ENCODE peak calls at places on chromosome 3, in five cellular contexts. P is fibroblast of lung, U is Panc1, T is ascending aorta, Z is tibial artery. N is an unnamed sample.
A peak's percentile ranks its signal among the peaks of the same experiment; 100 is the strongest.

GRCh38 chr3:32276279-32276841 is 37.9 kb downstream of the CMTM8 start:
- DNase-seq in P (no peak), U (no peak), T (no peak), Z (no peak), N (no peak)

GRCh38 chr3:60552581-60552980 is 698.7 kb downstream of the FHIT start:
- DNase-seq in P (peak; percentile 48), U (no peak), T (no peak), Z (no peak), N (no peak)

GRCh38 chr3:45884368-45885201 is 1.8 kb upstream of the CCR9 start:
- DNase-seq in P (no peak), U (no peak), T (no peak), Z (no peak), N (no peak)

GRCh38 chr3:154480033-154480432 is 50.0 kb upstream of the GPR149 start:
- DNase-seq in P (no peak), U (no peak), T (no peak), Z (no peak), N (no peak)

GRCh38 chr3:7543294-7543693 is 682.4 kb downstream of the GRM7 start:
- DNase-seq in P (peak; percentile 19), U (no peak), T (no peak), Z (no peak), N (no peak)

GRCh38 chr3:16101295-16102186 is 72.9 kb upstream of the GALNT15 start:
- DNase-seq in P (peak; percentile 78), U (no peak), T (no peak), Z (no peak), N (no peak)

GRCh38 chr3:143199998-143200909 is 80.7 kb downstream of the CHST2 start:
- DNase-seq in P (peak; percentile 37), U (no peak), T (no peak), Z (no peak), N (no peak)

GRCh38 chr3:169758353-169758994 is 6.4 kb downstream of the TERC start:
- DNase-seq in P (no peak), U (no peak), T (no peak), Z (no peak), N (no peak)

GRCh38 chr3:71031914-71032521 is 551.5 kb downstream of the FOXP1 start:
- DNase-seq in P (no peak), U (no peak), T (no peak), Z (no peak), N (no peak)

GRCh38 chr3:74139648-74140047 is 474.8 kb downstream of the CNTN3 start:
- DNase-seq in P (no peak), U (no peak), T (no peak), Z (no peak), N (no peak)

GRCh38 chr3:14274999-14275961 is 96.7 kb downstream of the LSM3 start:
- DNase-seq in P (no peak), U (no peak), T (no peak), Z (no peak), N (no peak)

GRCh38 chr3:65627102-65627501 is 411.6 kb downstream of the MAGI1 start:
- DNase-seq in P (no peak), U (no peak), T (no peak), Z (no peak), N (no peak)
- TF ChIP-seq CTCF in P (no peak), U (no peak), T (no peak), Z (no peak), N (no peak)

DNA sequence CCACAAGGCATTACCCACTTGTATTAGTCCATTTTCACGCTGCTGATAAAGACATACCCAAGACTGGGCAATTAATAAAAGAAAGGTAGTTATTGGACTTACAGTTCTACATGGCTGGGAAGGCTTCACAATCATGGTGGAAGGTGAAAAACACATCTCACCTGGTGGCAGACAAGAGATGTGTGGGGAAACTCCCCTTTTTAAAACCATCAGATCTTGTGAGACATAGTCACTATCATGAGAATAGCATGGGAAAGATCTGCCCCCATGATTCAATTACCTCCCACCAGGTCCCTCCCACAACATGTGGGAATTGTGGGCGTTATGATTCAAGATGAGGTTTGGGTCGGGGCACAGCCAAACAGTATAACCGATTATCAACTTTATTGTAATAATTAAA is 17.0 kb upstream of the CMC1 start:
- DNase-seq in P (no peak), U (no peak), T (no peak), Z (no peak), N (no peak)
- H3K27me3 ChIP-seq in P (no peaks in the 10 kb centered on the region), U (no peaks in the 10 kb centered on the region), T (no peaks in the 10 kb centered on the region), Z (no peaks in the 10 kb centered on the region), N (no peaks in the 10 kb centered on the region)

GRCh38 chr3:172065534-172065933 is 26.2 kb downstream of the FNDC3B start:
- DNase-seq in P (peak; percentile 84), U (no peak), T (no peak), Z (no peak), N (no peak)

GRCh38 chr3:172060234-172060633 is 20.9 kb downstream of the FNDC3B start:
- DNase-seq in P (no peak), U (no peak), T (no peak), Z (no peak), N (no peak)

GRCh38 chr3:172063456-172064432 is 24.4 kb downstream of the FNDC3B start:
- DNase-seq in P (no peak), U (no peak), T (no peak), Z (no peak), N (no peak)

GRCh38 chr3:172059532-172059931 is 20.2 kb downstream of the FNDC3B start:
- DNase-seq in P (no peak), U (no peak), T (no peak), Z (no peak), N (no peak)

DNA sequence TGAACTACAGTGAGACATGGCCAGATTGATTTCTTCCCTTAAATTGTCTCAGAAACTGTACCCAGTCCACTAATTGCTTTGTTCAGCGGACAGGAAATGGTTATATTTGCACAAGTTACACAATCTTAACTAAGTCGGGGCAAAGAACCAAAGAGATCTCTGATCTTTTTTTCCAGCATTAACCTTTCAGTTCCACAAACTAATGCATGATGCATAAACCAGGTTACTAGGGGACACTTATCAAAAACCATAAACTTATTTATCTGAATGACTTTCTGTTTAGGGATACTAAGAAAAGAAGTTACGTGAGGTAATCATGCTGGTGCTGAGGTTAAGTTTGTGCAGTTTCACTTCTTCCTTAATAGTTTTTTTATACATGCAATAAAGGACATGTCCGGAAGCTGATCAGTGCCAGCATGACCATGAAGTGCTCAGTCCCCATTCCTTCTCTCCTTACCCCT is 22.4 kb downstream of the FNDC3B start:
- DNase-seq in P (peak; percentile 45), U (no peak), T (no peak), Z (no peak), N (no peak)
- H3K27ac ChIP-seq in P (no peak overlapping the region), U (no peak overlapping the region), T (peak overlapping the region; percentile 57), Z (peak overlapping the region; percentile 32), N (peak overlapping the region; percentile 42)

DNA sequence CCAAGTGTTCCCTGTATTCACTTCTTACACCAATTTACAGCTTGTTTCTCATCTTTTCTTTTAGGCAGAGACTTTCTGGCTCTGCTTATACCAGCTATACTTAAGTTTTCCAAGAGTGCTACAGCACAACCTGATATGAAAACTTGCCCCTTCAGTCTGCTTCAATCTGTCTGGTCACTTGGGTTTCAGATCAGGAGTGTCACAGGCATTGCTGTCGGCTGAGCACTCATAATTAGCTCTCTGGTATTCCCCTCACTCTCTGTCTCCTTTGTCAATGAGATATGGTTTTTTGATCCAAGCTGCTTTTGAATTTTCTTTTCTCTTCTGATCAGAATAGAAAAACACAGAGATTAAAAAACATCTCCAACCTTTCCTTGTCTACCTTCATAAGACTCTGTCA is 194.9 kb upstream of the UMPS start:
- DNase-seq in P (no peak), U (no peak), T (no peak), Z (no peak), N (no peak)
- TF ChIP-seq CTCF in P (no peak), U (no peak), T (no peak), Z (no peak), N (no peak)

GRCh38 chr3:12885585-12885934 is 44.2 kb upstream of the RPL32 start:
- DNase-seq in P (no peak), U (no peak), T (no peak), Z (no peak), N (no peak)
- H3K27me3 ChIP-seq in P (peaks cover 7% of the 10 kb centered on the region), U (no peaks in the 10 kb centered on the region), T (no peaks in the 10 kb centered on the region), Z (no peaks in the 10 kb centered on the region), N (no peaks in the 10 kb centered on the region)

GRCh38 chr3:10495614-10496013 is 9.8 kb downstream of the ATP2B2 start:
- DNase-seq in P (no peak), U (no peak), T (no peak), Z (no peak), N (no peak)

GRCh38 chr3:10496121-10496863 is 9.1 kb downstream of the ATP2B2 start:
- DNase-seq in P (no peak), U (no peak), T (no peak), Z (no peak), N (no peak)

GRCh38 chr3:10493202-10493589 is 12.2 kb downstream of the ATP2B2 start:
- DNase-seq in P (no peak), U (no peak), T (no peak), Z (no peak), N (no peak)

GRCh38 chr3:10494180-10494579 is 11.2 kb downstream of the ATP2B2 start:
- DNase-seq in P (no peak), U (no peak), T (no peak), Z (no peak), N (no peak)

DNA sequence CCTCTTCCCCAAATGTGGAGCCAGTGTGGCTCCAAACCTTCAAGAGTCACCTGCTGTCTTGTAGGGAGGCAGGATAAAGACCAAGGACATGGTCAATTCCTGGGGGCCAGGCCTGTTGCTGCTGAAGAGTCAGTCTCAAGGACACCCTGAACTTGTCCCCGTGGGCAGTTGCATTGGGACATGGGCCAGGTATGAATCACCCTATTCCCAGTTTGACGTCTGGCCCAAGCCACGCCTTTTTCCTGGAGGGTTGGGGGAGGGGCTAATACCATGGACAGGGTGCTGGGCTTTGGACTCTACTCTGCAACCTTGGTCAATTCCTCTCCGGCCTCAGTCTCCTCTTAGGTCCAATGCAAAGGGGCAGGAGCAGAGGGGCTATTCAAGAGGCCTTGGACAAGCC is 10.4 kb downstream of the ATP2B2 start:
- DNase-seq in P (peak; percentile 45), U (no peak), T (no peak), Z (no peak), N (no peak)
- H3K27ac ChIP-seq in P (no peak overlapping the region), U (no peak overlapping the region), T (no peak overlapping the region), Z (no peak overlapping the region), N (no peak overlapping the region)

DNA sequence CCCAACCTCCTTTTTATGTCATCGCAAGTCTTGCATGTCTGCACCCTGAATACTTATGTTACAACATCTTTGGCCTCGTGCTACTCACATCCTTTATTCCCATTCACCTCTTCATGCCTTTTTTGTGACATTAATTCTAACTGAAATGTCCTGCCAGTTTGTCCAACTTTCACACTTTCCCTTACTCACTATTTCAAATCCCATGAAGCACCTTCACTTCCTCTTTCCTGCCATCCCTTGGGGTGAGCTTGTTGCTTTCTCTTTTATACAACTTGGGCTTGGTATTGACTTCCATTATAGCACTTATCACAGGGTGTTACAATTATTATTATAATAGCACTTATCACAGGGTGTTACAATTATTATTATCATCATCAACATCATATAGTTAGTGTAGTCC is 496.3 kb downstream of the NLGN1 start:
- DNase-seq in P (no peak), U (no peak), T (no peak), Z (no peak), N (no peak)
- TF ChIP-seq CTCF in P (no peak), U (no peak), T (no peak), Z (no peak), N (no peak)

GRCh38 chr3:123401836-123402530 is 46.9 kb downstream of the ADCY5 start:
- DNase-seq in P (no peak), U (no peak), T (peak; percentile 85), Z (peak; percentile 93), N (no peak)
- H3K27me3 ChIP-seq in P (peaks cover 33% of the 10 kb centered on the region), U (peaks cover 24% of the 10 kb centered on the region), T (no peaks in the 10 kb centered on the region), Z (no peaks in the 10 kb centered on the region), N (no peaks in the 10 kb centered on the region)

N was measured in thoracic aorta.